ENCODE peak calls at places on chromosome 14, in nine cellular contexts. E, V, R, M, H, Y, W, F and T are unnamed samples.

GRCh38 chr14:60933920-60934655 is 46.8 kb downstream of the TRMT5 start:
- DNase-seq in E (no peak), V (no peak), R (no peak), M (no peak), H (no peak), Y (no peak), W (no peak), F (no peak), T (no peak)

GRCh38 chr14:60649815-60650381 is 621 bp upstream of the SIX1 start:
- DNase-seq in E (peak), V (no peak), R (no peak), M (no peak), H (no peak), Y (peak), W (no peak), F (no peak), T (no peak)

GRCh38 chr14:101090976-101091375 is 187.5 kb upstream of the RTL1 start:
- DNase-seq in E (no peak), V (no peak), R (no peak), M (no peak), H (no peak), Y (no peak), W (no peak), F (no peak), T (no peak)

GRCh38 chr14:70023871-70024270 is 144.7 kb downstream of the SMOC1 start:
- DNase-seq in E (no peak), V (no peak), R (no peak), M (no peak), H (no peak), Y (no peak), W (no peak), F (no peak), T (no peak)

GRCh38 chr14:77027538-77028383 is 747 bp downstream of the IRF2BPL start:
- DNase-seq in E (peak), V (peak), R (no peak), M (peak), H (peak), Y (peak), W (no peak), F (no peak), T (peak)

GRCh38 chr14:68191567-68192321 is 372.2 kb downstream of the RAD51B start:
- DNase-seq in E (no peak), V (no peak), R (no peak), M (no peak), H (peak), Y (peak), W (no peak), F (no peak), T (no peak)

GRCh38 chr14:31994391-31995033 is 82.6 kb upstream of the ARHGAP5 start:
- DNase-seq in E (no peak), V (no peak), R (no peak), M (no peak), H (no peak), Y (peak), W (no peak), F (no peak), T (no peak)

GRCh38 chr14:37985826-37986470 is 221.8 kb upstream of the SSTR1 start:
- DNase-seq in E (peak), V (no peak), R (no peak), M (peak), H (peak), Y (peak), W (peak), F (peak), T (peak)

GRCh38 chr14:35366048-35366428 is 38.5 kb downstream of the NFKBIA start:
- DNase-seq in E (no peak), V (no peak), R (peak), M (no peak), H (no peak), Y (peak), W (no peak), F (no peak), T (no peak)

GRCh38 chr14:54186821-54187365 is 209.9 kb upstream of the CDKN3 start:
- DNase-seq in E (no peak), V (no peak), R (no peak), M (no peak), H (no peak), Y (no peak), W (no peak), F (no peak), T (no peak)

GRCh38 chr14:67343601-67344230 is 15.9 kb downstream of the ATP6V1D start:
- DNase-seq in E (no peak), V (no peak), R (no peak), M (no peak), H (no peak), Y (peak), W (no peak), F (no peak), T (no peak)

GRCh38 chr14:32329146-32329545 is at the start of gene AKAP6:
- DNase-seq in E (peak), V (no peak), R (no peak), M (no peak), H (no peak), Y (no peak), W (no peak), F (no peak), T (no peak)

GRCh38 chr14:103687712-103688111 is 27.5 kb downstream of the XRCC3 start:
- DNase-seq in E (no peak), V (no peak), R (no peak), M (no peak), H (no peak), Y (no peak), W (no peak), F (no peak), T (no peak)

GRCh38 chr14:105537580-105538474 is 11.4 kb downstream of the TMEM121 start:
- DNase-seq in E (peak), V (peak), R (no peak), M (peak), H (no peak), Y (peak), W (no peak), F (no peak), T (peak)

GRCh38 chr14:61385002-61385685 is 63.8 kb downstream of the PRKCH start:
- DNase-seq in E (no peak), V (no peak), R (no peak), M (no peak), H (no peak), Y (no peak), W (no peak), F (no peak), T (peak)

GRCh38 chr14:94572637-94573303 is 8.5 kb upstream of the SERPINA5 start:
- DNase-seq in E (no peak), V (no peak), R (no peak), M (no peak), H (no peak), Y (no peak), W (no peak), F (no peak), T (no peak)

GRCh38 chr14:24673534-24674203 is 39.7 kb upstream of the GZMB start:
- DNase-seq in E (no peak), V (no peak), R (no peak), M (no peak), H (no peak), Y (no peak), W (no peak), F (no peak), T (peak)

GRCh38 chr14:79298373-79298772 is 912.9 kb downstream of the DIO2 start:
- DNase-seq in E (no peak), V (no peak), R (no peak), M (no peak), H (no peak), Y (no peak), W (no peak), F (no peak), T (no peak)

GRCh38 chr14:25394356-25394755 is 344.4 kb upstream of the STXBP6 start:
- DNase-seq in E (no peak), V (no peak), R (no peak), M (no peak), H (no peak), Y (no peak), W (no peak), F (no peak), T (no peak)

GRCh38 chr14:88322505-88323085 is 474 bp downstream of the KCNK10 start:
- DNase-seq in E (peak), V (no peak), R (no peak), M (no peak), H (no peak), Y (peak), W (no peak), F (no peak), T (no peak)

GRCh38 chr14:69101331-69101826 is 51.5 kb downstream of the DCAF5 start:
- DNase-seq in E (no peak), V (no peak), R (no peak), M (no peak), H (peak), Y (peak), W (peak), F (peak), T (no peak)

GRCh38 chr14:99878563-99878962 is 85.3 kb downstream of the EML1 start:
- DNase-seq in E (no peak), V (no peak), R (no peak), M (no peak), H (no peak), Y (no peak), W (no peak), F (no peak), T (no peak)

DNA sequence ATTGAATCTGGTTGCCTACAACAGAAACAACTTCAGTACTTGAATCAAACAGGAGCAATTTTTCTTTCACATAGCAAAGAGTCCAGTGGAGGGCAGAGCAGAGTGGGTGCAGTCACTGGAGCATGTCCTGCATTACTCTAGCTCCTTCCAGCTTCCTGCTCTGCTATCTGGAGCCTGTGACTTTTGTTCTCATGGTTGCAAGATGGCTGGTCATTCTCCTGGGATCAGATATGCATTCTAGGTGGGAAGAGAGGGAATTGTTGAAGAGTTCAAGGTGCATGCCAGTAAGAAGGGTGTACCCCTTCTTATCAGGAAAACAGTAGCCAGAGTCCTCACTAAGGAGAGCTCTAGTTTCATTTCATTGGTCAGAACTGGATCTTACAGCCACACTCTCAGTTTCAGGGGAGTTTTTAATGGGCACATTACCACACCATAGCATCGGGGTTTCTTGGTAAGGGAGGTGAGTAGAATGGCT is 8.0 kb downstream of the IFT43 start:
- DNase-seq in E (no peak), V (no peak), R (no peak), M (no peak), H (no peak), Y (no peak), W (no peak), F (no peak), T (no peak)
- TF ChIP-seq CTCF in E (no peak), V (no peak), R (no peak), M (no peak), H (no peak), Y (no peak), W (no peak), F (no peak), T (no peak)

GRCh38 chr14:75880512-75880911 is 101.3 kb downstream of the TGFB3 start:
- DNase-seq in E (no peak), V (no peak), R (no peak), M (no peak), H (no peak), Y (no peak), W (no peak), F (no peak), T (no peak)
- TF ChIP-seq CTCF in E (no peak), V (no peak), R (no peak), M (no peak), H (no peak), Y (no peak), W (no peak), F (no peak), T (no peak)

GRCh38 chr14:65604946-65605345 is 192.4 kb downstream of the FUT8 start:
- DNase-seq in E (no peak), V (no peak), R (no peak), M (no peak), H (no peak), Y (peak), W (no peak), F (no peak), T (no peak)
- TF ChIP-seq CTCF in E (no peak), V (peak), R (no peak), M (no peak), H (peak), Y (peak), W (no peak), F (peak), T (no peak)

GRCh38 chr14:22886500-22887259 is 3.7 kb downstream of the REM2 start:
- DNase-seq in E (peak), V (no peak), R (peak), M (peak), H (peak), Y (peak), W (no peak), F (no peak), T (peak)
- TF ChIP-seq CTCF in E (no peak), V (peak), R (no peak), M (peak), H (peak), Y (no peak), W (peak), F (no peak), T (peak)

GRCh38 chr14:59127437-59127732 is 61.1 kb upstream of the DAAM1 start:
- DNase-seq in E (no peak), V (no peak), R (no peak), M (no peak), H (no peak), Y (no peak), W (no peak), F (no peak), T (no peak)
- TF ChIP-seq CTCF in E (peak), V (peak), R (no peak), M (no peak), H (no peak), Y (no peak), W (no peak), F (no peak), T (peak)

GRCh38 chr14:52923902-52924575 is 26.8 kb downstream of the FERMT2 start:
- DNase-seq in E (no peak), V (no peak), R (no peak), M (no peak), H (no peak), Y (no peak), W (no peak), F (no peak), T (no peak)
- TF ChIP-seq CTCF in E (no peak), V (peak), R (no peak), M (no peak), H (no peak), Y (no peak), W (peak), F (no peak), T (no peak)

GRCh38 chr14:21236948-21237797 is 32.1 kb downstream of the HNRNPC start:
- DNase-seq in E (no peak), V (no peak), R (no peak), M (no peak), H (no peak), Y (no peak), W (no peak), F (no peak), T (no peak)

GRCh38 chr14:21229821-21230220 is 39.4 kb downstream of the HNRNPC start:
- DNase-seq in E (no peak), V (no peak), R (no peak), M (no peak), H (no peak), Y (no peak), W (no peak), F (no peak), T (no peak)

GRCh38 chr14:21234112-21234511 is 35.1 kb downstream of the HNRNPC start:
- DNase-seq in E (no peak), V (no peak), R (no peak), M (no peak), H (no peak), Y (no peak), W (no peak), F (no peak), T (no peak)

GRCh38 chr14:21231020-21231652 is 38.1 kb downstream of the HNRNPC start:
- DNase-seq in E (no peak), V (no peak), R (no peak), M (no peak), H (no peak), Y (no peak), W (no peak), F (no peak), T (no peak)

GRCh38 chr14:21233457-21234076 is 35.7 kb downstream of the HNRNPC start:
- DNase-seq in E (peak), V (no peak), R (no peak), M (no peak), H (no peak), Y (peak), W (no peak), F (no peak), T (no peak)
- TF ChIP-seq CTCF in E (no peak), V (peak), R (no peak), M (peak), H (peak), Y (peak), W (peak), F (peak), T (no peak)